ENCODE peak calls at places on chromosomes 16 and 17, in nine cellular contexts. N is effector memory CD4-positive, alpha-beta T cell; I is left ventricle myocardium inferior; E is heart right ventricle; X is left lung; P is colonic mucosa; W is cardiac muscle cell; A is tibial artery; J is fibroblast of lung. C is an unnamed sample. For H3K4me1, the result is how much of the 10 kb centered on the place peaks cover.

GRCh38 chr16:35560637-35560984 is 2101.2 kb downstream of the TP53TG3F start:
- DNase-seq in N (no peak), I (no peak), E (no peak), X (no peak), P (no peak), W (no peak), A (no peak), J (no peak), C (no peak)

GRCh38 chr16:66588981-66589713 is 9.9 kb downstream of the CMTM2 start:
- DNase-seq in N (peak), I (no peak), E (peak), X (peak), P (peak), W (no peak), A (peak), J (no peak), C (peak)

GRCh38 chr17:10295728-10296343 is 77.0 kb downstream of the MYH13 start:
- DNase-seq in N (no peak), I (peak), E (peak), X (no peak), P (peak), W (peak), A (no peak), J (peak), C (peak)

GRCh38 chr17:33234930-33235685 is 58.0 kb downstream of the ASIC2 start:
- DNase-seq in N (no peak), I (peak), E (peak), X (no peak), P (peak), W (no peak), A (peak), J (peak), C (peak)

GRCh38 chr17:18250259-18250658 is 8.3 kb downstream of the FLII start:
- DNase-seq in N (no peak), I (no peak), E (no peak), X (no peak), P (peak), W (no peak), A (no peak), J (no peak), C (no peak)

GRCh38 chr16:85563515-85564276 is 49.4 kb upstream of the GSE1 start:
- DNase-seq in N (no peak), I (peak), E (peak), X (peak), P (peak), W (no peak), A (peak), J (no peak), C (peak)

GRCh38 chr16:85479972-85480726 is 133.0 kb upstream of the GSE1 start:
- DNase-seq in N (no peak), I (no peak), E (no peak), X (no peak), P (peak), W (peak), A (no peak), J (no peak), C (no peak)

GRCh38 chr17:78348055-78348745 is 11.7 kb downstream of the SOCS3 start:
- DNase-seq in N (no peak), I (no peak), E (no peak), X (no peak), P (no peak), W (no peak), A (no peak), J (no peak), C (no peak)

GRCh38 chr17:77011173-77012011 is 129.4 kb upstream of the SEC14L1 start:
- DNase-seq in N (no peak), I (no peak), E (no peak), X (no peak), P (peak), W (peak), A (no peak), J (peak), C (no peak)

DNA sequence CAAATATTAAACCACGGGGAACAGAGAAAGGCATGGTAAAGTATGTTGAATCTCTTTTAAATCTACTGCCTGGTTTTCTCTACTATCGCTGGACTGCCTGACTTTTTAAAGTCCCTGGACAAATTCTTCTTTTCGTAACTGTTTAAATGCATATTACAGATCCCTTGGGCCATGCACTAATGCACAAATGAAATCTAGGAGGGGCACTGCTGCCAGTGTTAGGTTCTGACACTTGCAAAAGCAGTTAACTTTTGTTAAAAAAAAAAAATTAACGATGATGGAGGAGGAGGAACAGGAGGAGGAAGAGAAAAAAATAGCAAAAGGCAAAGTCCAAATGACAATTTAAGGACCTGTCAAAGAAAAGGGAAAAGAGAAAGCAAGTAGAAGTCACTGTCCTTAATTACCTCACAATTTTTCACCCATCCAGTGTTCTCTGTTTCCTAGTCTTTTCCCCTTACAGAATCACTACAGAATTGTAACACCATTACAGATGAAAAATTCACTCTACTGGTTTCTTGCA is 97.8 kb upstream of the CORO6 start:
- DNase-seq in N (no peak), I (no peak), E (no peak), X (no peak), P (no peak), W (no peak), A (no peak), J (no peak), C (no peak)
- H3K4me1 ChIP-seq in N (under half), I (half or more), E (under half), X (half or more), P (under half), W (under half), A (under half), J (under half), C (under half)

DNA sequence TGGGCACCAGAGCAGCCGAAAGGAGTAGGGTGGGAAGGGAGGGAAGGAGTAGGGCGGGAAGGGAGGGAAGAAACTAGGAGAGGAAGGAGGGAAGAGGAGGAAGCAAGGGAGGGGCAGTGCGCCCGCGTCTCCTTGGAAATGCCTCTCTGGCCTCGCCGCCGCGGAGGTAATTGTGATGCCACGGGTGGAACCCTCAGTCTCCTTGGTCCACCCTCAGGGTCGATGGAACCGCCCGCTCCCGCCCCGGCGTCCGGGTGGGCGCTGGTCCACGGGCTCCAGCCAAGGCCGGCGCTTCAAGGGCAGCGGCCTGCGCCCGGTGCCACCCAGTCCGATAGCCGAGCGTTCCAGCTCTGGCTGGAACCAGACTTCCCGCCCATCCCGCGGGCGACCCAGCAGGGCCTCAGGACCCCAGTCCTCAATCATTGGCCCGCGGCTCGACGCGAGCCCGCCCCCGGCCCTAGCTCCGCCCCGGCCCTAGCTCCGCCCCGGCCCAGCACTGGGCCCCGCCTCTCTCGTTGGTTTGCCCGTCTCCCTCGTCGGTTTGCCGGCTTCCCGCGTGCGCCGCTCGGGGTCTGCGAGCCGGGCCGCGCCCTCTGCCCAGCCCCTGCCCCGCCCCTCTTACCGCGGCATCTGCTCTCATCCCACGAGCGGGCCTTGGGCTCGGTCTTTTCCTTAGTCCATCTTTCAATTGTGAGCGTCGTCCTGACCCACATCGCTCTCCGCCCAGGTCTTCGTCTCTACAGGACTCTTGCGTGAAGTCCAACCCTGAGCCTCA is 553 bp downstream of the PROCA1 start:
- DNase-seq in N (peak), I (peak), E (peak), X (peak), P (peak), W (peak), A (peak), J (peak), C (peak)
- H3K4me1 ChIP-seq in N (under half), I (under half), E (under half), X (under half), P (under half), W (under half), A (under half), J (under half), C (under half)

DNA sequence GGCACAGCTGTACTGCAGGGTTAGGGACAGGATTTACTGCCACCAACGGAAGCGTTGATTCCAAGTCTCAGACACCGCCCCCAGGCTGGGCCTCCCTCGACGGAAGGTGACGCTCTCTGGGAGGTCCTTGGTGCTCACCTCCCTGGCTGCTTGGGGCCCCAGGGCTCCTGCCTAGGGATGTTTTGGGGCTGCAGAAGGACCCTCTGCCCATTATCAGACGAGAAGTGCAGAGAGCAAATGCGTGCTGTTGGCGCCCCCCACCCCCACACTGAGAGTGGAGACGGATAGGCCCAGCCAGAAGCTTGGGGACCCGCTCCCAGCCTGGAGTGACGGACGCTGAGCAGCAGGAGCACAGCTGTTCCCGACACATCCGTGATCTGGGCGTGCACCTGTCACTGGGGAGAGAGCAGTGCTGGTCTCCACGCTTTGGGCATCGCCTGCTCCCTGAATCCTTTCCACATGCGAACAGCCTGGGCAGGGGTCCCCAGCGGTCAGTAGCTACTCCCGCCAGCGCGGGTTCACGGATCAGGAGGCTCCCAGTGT is 5.1 kb upstream of the SOX8 start:
- DNase-seq in N (no peak), I (no peak), E (no peak), X (peak), P (no peak), W (no peak), A (no peak), J (no peak), C (no peak)
- H3K4me1 ChIP-seq in N (under half), I (under half), E (under half), X (under half), P (under half), W (under half), A (under half), J (under half), C (under half)

GRCh38 chr17:57876866-57877237 is 27.0 kb upstream of the MRPS23 start:
- DNase-seq in N (no peak), I (no peak), E (no peak), X (no peak), P (no peak), W (no peak), A (no peak), J (no peak), C (no peak)

GRCh38 chr17:57877803-57878202 is 28.0 kb upstream of the MRPS23 start:
- DNase-seq in N (no peak), I (no peak), E (no peak), X (no peak), P (no peak), W (no peak), A (no peak), J (peak), C (no peak)

GRCh38 chr17:57875109-57876022 is 25.5 kb upstream of the MRPS23 start:
- DNase-seq in N (no peak), I (peak), E (peak), X (peak), P (no peak), W (peak), A (peak), J (peak), C (peak)

GRCh38 chr17:57874434-57875108 is 24.7 kb upstream of the MRPS23 start:
- DNase-seq in N (no peak), I (peak), E (peak), X (peak), P (peak), W (peak), A (peak), J (peak), C (peak)

DNA sequence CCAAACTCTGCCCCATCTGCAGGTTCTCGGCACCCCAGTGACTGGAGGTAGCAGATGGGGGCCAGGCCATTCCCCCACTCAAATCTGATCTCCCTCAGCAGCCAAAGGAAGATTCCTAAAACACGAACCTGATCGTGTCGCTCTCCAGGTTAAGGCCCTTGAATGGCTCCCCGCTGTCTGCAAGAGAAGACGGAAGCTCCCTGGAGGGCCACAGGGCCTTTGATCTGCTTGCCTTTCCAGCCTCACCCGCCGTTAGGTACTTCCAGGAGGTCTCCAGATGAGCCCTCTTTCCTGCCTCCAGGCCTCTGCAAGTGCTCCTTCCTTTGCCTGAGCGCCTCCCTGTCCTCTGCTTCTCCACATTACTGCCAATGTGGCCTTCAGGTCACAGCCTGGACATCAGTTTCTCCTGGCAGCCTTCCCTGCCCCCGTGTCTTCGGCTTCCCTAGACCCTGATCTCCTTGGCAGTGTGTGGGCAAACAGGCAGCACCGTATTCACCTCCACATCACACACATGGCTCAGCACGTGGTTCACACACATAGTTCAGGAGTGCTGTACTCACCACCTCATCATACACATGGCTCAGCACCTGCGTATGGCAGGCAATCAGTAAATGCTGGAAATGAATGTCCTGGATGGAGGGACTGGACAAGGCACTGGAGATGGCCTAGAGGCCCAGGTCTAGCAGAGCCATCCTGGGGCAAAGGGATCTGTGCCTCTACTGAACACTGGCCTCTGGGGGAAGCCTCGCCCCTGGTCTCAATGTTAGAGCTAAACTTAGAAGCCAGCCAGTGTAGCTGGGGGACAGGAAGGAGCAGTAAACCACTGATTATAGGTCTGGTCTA is 26.4 kb upstream of the MRPS23 start:
- DNase-seq in N (no peak), I (no peak), E (no peak), X (no peak), P (no peak), W (no peak), A (no peak), J (peak), C (no peak)
- H3K4me1 ChIP-seq in N (under half), I (half or more), E (half or more), X (under half), P (under half), W (under half), A (half or more), J (half or more), C (under half)